ENCODE peak calls at places on chromosomes 11 and 22, in six cellular contexts. S is HepG2, I is endothelial cell of umbilical vein, Y is K562, X is GM12878, C is A549. A is an unnamed sample.

GRCh38 chr11:59944761-59945160 is 6.5 kb downstream of the OOSP1 start:
- DNase-seq in S (no peak), I (no peak), Y (no peak), X (no peak), C (no peak), A (no peak)

GRCh38 chr22:50505776-50506610 is 1.5 kb downstream of the LMF2 start:
- DNase-seq in S (no peak), I (no peak), Y (no peak), X (no peak), C (no peak), A (no peak)

GRCh38 chr22:46069518-46070214 is 80.7 kb upstream of the PPARA start:
- DNase-seq in S (no peak), I (peak), Y (no peak), X (no peak), C (peak), A (peak)

GRCh38 chr11:78209478-78209877 is 20.8 kb downstream of the USP35 start:
- DNase-seq in S (no peak), I (no peak), Y (no peak), X (no peak), C (no peak), A (no peak)

GRCh38 chr22:21446827-21447690 is 20.1 kb upstream of the TMEM191C start:
- DNase-seq in S (no peak), I (no peak), Y (no peak), X (no peak), C (no peak), A (no peak)

GRCh38 chr11:96154802-96155520 is 188.0 kb downstream of the MAML2 start:
- DNase-seq in S (no peak), I (no peak), Y (no peak), X (no peak), C (peak), A (no peak)

GRCh38 chr11:3615998-3616397 is 25.8 kb downstream of the ART5 start:
- DNase-seq in S (no peak), I (no peak), Y (no peak), X (no peak), C (no peak), A (no peak)

GRCh38 chr22:46931881-46932280 is 169.4 kb downstream of the TBC1D22A start:
- DNase-seq in S (no peak), I (no peak), Y (no peak), X (no peak), C (no peak), A (no peak)

GRCh38 chr11:15101072-15101701 is 13.5 kb upstream of the INSC start:
- DNase-seq in S (peak), I (peak), Y (peak), X (no peak), C (peak), A (peak)

GRCh38 chr11:19712281-19713220 is at the start of gene NAV2:
- DNase-seq in S (peak), I (peak), Y (peak), X (peak), C (peak), A (peak)

GRCh38 chr11:69657456-69657910 is 16.5 kb downstream of the CCND1 start:
- DNase-seq in S (no peak), I (no peak), Y (no peak), X (no peak), C (no peak), A (no peak)

GRCh38 chr22:50586416-50586815 is 3.8 kb upstream of the CHKB start:
- DNase-seq in S (no peak), I (no peak), Y (no peak), X (no peak), C (no peak), A (no peak)

GRCh38 chr11:50412832-50413231 is 380.2 kb downstream of the OR4C45 start:
- DNase-seq in S (no peak), I (no peak), Y (no peak), X (no peak), C (no peak), A (no peak)

GRCh38 chr11:63239254-63239653 is 4.1 kb downstream of the SLC22A25 start:
- DNase-seq in S (peak), I (no peak), Y (no peak), X (no peak), C (no peak), A (no peak)

GRCh38 chr11:102599642-102600261 is 25.4 kb downstream of the MMP20 start:
- DNase-seq in S (peak), I (peak), Y (no peak), X (no peak), C (peak), A (peak)

GRCh38 chr11:125410091-125410490 is 86.0 kb downstream of the FEZ1 start:
- DNase-seq in S (no peak), I (no peak), Y (no peak), X (no peak), C (no peak), A (no peak)

GRCh38 chr11:77876045-77876444 is 55.1 kb downstream of the AAMDC start:
- DNase-seq in S (no peak), I (no peak), Y (no peak), X (no peak), C (no peak), A (no peak)

GRCh38 chr22:16957781-16958180 is 50.2 kb downstream of the GAB4 start:
- DNase-seq in S (no peak), I (no peak), Y (peak), X (no peak), C (no peak), A (no peak)

GRCh38 chr22:24367841-24368240 is 59.6 kb upstream of the ADORA2A start:
- DNase-seq in S (no peak), I (no peak), Y (no peak), X (no peak), C (no peak), A (no peak)

GRCh38 chr11:57376095-57376812 is 4.7 kb downstream of the PRG3 start:
- DNase-seq in S (no peak), I (no peak), Y (no peak), X (no peak), C (no peak), A (no peak)

GRCh38 chr22:31973739-31974138 is 29.4 kb downstream of the YWHAH start:
- DNase-seq in S (no peak), I (no peak), Y (no peak), X (no peak), C (no peak), A (no peak)

GRCh38 chr11:623999-624704 is 603 bp downstream of the CDHR5 start:
- DNase-seq in S (no peak), I (no peak), Y (no peak), X (no peak), C (peak), A (no peak)

GRCh38 chr11:232783-233565 is 3.2 kb downstream of the SIRT3 start:
- DNase-seq in S (no peak), I (no peak), Y (no peak), X (no peak), C (no peak), A (no peak)

GRCh38 chr11:126989942-126990715 is 10.4 kb downstream of the KIRREL3 start:
- DNase-seq in S (peak), I (peak), Y (peak), X (no peak), C (peak), A (peak)

GRCh38 chr11:5923789-5924188 is 18.3 kb upstream of the OR56A3 start:
- DNase-seq in S (no peak), I (no peak), Y (no peak), X (no peak), C (no peak), A (no peak)

GRCh38 chr22:25447067-25447688 is 117.3 kb upstream of the GRK3 start:
- DNase-seq in S (peak), I (no peak), Y (peak), X (no peak), C (no peak), A (peak)

GRCh38 chr11:116691779-116692178 is 81.0 kb downstream of the BUD13 start:
- DNase-seq in S (peak), I (peak), Y (peak), X (no peak), C (no peak), A (peak)

GRCh38 chr11:86064236-86064803 is 4.6 kb downstream of the PICALM start:
- DNase-seq in S (no peak), I (peak), Y (no peak), X (no peak), C (no peak), A (peak)

GRCh38 chr11:31645747-31646146 is 136.2 kb downstream of the ELP4 start:
- DNase-seq in S (peak), I (peak), Y (peak), X (no peak), C (peak), A (no peak)

GRCh38 chr22:24089951-24090350 is 78.8 kb downstream of the CABIN1 start:
- DNase-seq in S (no peak), I (no peak), Y (no peak), X (no peak), C (no peak), A (no peak)

GRCh38 chr22:22691716-22692701 is 47.6 kb downstream of the GGTLC2 start:
- DNase-seq in S (no peak), I (no peak), Y (no peak), X (no peak), C (peak), A (peak)

GRCh38 chr11:127340438-127340837 is 339.9 kb upstream of the KIRREL3 start:
- DNase-seq in S (no peak), I (no peak), Y (no peak), X (no peak), C (no peak), A (no peak)

GRCh38 chr11:124474079-124474478 is 28.6 kb upstream of the OR8B8 start:
- DNase-seq in S (no peak), I (no peak), Y (no peak), X (no peak), C (no peak), A (no peak)

GRCh38 chr11:105296386-105296785 is 156.8 kb upstream of the CARD18 start:
- DNase-seq in S (no peak), I (no peak), Y (no peak), X (no peak), C (no peak), A (no peak)

GRCh38 chr11:97937501-97937900 is 1083.2 kb upstream of the CNTN5 start:
- DNase-seq in S (no peak), I (peak), Y (peak), X (no peak), C (no peak), A (no peak)

GRCh38 chr22:25563757-25564319 is 637 bp upstream of the GRK3 start:
- DNase-seq in S (peak), I (peak), Y (no peak), X (no peak), C (no peak), A (peak)

GRCh38 chr22:22082960-22083359 is 100.4 kb upstream of the TOP3B start:
- DNase-seq in S (no peak), I (no peak), Y (no peak), X (no peak), C (no peak), A (no peak)

DNA sequence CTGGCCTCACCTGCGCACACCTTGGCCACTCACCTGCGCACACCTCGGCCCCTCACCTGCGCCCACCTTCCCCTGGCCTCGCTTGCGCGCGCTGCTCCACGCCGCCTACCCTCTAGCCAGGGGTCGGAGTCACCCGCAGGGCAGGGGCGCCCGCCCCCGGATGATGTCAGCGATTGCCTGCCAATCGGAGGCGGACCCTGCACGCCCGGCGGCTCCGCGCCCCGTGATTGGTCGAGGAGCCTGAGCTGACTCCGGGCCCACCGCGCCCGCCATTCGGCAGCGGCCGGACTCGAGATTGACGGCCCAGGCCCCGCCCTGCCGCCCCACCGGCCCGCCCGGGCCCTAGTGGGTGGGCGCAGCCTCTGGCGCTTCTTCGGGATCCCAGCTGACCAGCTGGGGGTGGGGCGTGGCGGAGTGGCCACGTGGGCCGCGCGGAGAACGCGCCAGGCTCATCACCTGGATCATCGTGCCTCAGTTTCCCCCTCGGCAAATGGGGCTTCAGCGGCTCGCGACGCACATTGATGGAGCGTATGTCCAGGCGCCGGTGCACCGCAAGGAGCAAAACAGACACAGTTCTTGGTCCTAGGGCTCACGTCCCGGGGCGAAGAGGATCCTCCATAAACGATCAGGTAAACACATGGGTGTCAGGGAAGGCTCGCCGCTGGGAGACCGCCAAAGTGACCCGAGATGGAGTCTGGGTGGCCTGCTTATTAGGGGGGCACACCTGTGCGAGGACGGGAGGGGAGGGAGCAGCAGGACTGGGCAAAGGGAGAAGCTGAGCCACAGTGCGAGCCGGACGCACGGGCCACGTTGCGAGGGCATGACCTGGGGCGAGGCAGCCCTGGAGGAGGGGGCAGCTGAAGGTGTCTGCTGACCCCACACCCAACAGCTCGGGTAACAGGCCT is at the start of gene DHCR7:
- DNase-seq in S (peak), I (peak), Y (peak), X (peak), C (peak), A (peak)
- TF ChIP-seq MYC in S (peak), I (peak), Y (peak), X (peak), C (peak), A (peak)

GRCh38 chr11:65492387-65492636 is 6.5 kb upstream of the MALAT1 start:
- DNase-seq in S (no peak), I (no peak), Y (no peak), X (no peak), C (no peak), A (peak)
- H3K4me3 ChIP-seq in S (peak), I (no peak), Y (peak), X (peak), C (no peak), A (no peak)

DNA sequence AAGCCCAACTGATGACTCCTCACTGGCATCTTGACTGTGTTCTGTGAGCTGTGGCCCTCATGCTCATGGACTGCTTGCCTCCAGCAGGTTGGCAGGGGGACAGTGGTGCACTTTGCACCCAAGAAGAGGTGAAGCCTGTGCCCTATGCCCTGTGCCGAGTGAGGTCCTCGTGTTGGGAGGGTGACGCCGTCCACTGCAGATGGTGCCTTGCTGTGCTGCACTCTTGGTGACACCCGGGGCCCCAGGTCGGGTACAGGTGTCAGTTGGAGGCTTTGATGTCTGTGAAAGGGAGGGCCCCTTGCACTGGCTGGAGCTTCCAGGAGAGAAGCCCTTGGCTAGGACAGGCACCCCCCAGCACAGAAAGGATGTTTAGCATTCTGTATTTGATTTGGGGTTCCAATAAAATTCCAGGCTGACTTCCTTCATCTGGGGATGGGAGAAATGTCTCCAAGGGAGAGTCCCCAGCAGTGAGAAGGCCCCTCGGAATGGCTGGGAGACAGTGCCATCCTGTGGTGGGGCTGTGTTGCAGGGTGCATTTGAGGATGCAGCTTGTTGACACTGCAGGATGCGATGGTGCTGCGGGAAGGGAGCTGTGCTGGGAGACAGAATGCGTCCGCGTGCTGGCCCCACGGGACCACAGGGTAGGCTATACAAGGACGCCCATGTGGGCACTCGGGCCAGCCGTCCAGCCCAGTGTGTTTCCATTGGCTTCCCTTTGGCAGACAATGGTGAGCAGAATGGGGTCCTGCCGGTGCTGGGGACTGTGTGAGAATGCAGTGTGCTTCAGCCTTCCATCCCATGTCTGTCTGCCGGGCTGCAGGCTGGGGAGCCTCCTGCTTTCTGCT is 2.5 kb upstream of the ZDHHC8 start:
- DNase-seq in S (peak), I (peak), Y (peak), X (no peak), C (peak), A (peak)
- TF ChIP-seq MAX in S (peak), I (no peak), Y (no peak), X (no peak), C (peak), A (no peak)

GRCh38 chr11:134476435-134477021 is 64.5 kb upstream of the B3GAT1 start:
- DNase-seq in S (no peak), I (no peak), Y (no peak), X (no peak), C (no peak), A (peak)
- TF ChIP-seq MYC in S (no peak), I (no peak), Y (no peak), X (no peak), C (no peak), A (no peak)

GRCh38 chr11:73048446-73048845 is 93.7 kb downstream of the FCHSD2 start:
- DNase-seq in S (no peak), I (no peak), Y (no peak), X (no peak), C (no peak), A (no peak)
- H3K4me3 ChIP-seq in S (no peak), I (no peak), Y (no peak), X (peak), C (no peak), A (no peak)

GRCh38 chr22:18024956-18025720 is 777 bp upstream of the MICAL3 start:
- DNase-seq in S (no peak), I (no peak), Y (no peak), X (no peak), C (no peak), A (no peak)
- TF ChIP-seq MAX in S (no peak), I (no peak), Y (no peak), X (no peak), C (no peak), A (no peak)

A was measured in NB4.